ENCODE peak calls at places on chromosomes 7 and 10, in eight cellular contexts. One of them, this sample, is unnamed.

GRCh38 chr10:23630880-23631279 is 192.0 kb downstream of the OTUD1 start:
- DNase-seq in stimulated activated CD4-positive, alpha-beta T cell treated with anti-CD3 and anti-CD28 coated beads, Interleukin-1b, Interleukin-23, amount 100 ng/mL, for 4 hours: no peak
- DNase-seq in stimulated activated naive CD8-positive, alpha-beta T cell treated with anti-CD3 and anti-CD28 coated beads, Interleukin-15, Interleukin-2, amounts not matched to agents 100 U/mL and 50 U/mL, for 24 hours: no peak
- DNase-seq in activated CD4-positive, alpha-beta T cell treated with anti-CD3 and anti-CD28 coated beads for 24 hours: no peak
- DNase-seq in neural crest cell: no peak
- DNase-seq in NCI-H1694: no peak
- DNase-seq in vagina: no peak
- DNase-seq in gastrocnemius medialis: no peak
- DNase-seq in this sample: no peak

GRCh38 chr10:99346247-99346646 is 17.1 kb downstream of the CNNM1 start:
- DNase-seq in stimulated activated CD4-positive, alpha-beta T cell treated with anti-CD3 and anti-CD28 coated beads, Interleukin-1b, Interleukin-23, amount 100 ng/mL, for 4 hours: no peak
- DNase-seq in stimulated activated naive CD8-positive, alpha-beta T cell treated with anti-CD3 and anti-CD28 coated beads, Interleukin-15, Interleukin-2, amounts not matched to agents 100 U/mL and 50 U/mL, for 24 hours: no peak
- DNase-seq in activated CD4-positive, alpha-beta T cell treated with anti-CD3 and anti-CD28 coated beads for 24 hours: no peak
- DNase-seq in neural crest cell: no peak
- DNase-seq in NCI-H1694: peak
- DNase-seq in vagina: no peak
- DNase-seq in gastrocnemius medialis: no peak
- DNase-seq in this sample: no peak

GRCh38 chr7:113775401-113775800 is 143.4 kb downstream of the PPP1R3A start:
- DNase-seq in stimulated activated CD4-positive, alpha-beta T cell treated with anti-CD3 and anti-CD28 coated beads, Interleukin-1b, Interleukin-23, amount 100 ng/mL, for 4 hours: no peak
- DNase-seq in stimulated activated naive CD8-positive, alpha-beta T cell treated with anti-CD3 and anti-CD28 coated beads, Interleukin-15, Interleukin-2, amounts not matched to agents 100 U/mL and 50 U/mL, for 24 hours: no peak
- DNase-seq in activated CD4-positive, alpha-beta T cell treated with anti-CD3 and anti-CD28 coated beads for 24 hours: no peak
- DNase-seq in neural crest cell: no peak
- DNase-seq in NCI-H1694: no peak
- DNase-seq in vagina: no peak
- DNase-seq in gastrocnemius medialis: no peak
- DNase-seq in this sample: no peak

GRCh38 chr7:155300641-155301452 is 3.2 kb downstream of the INSIG1 start:
- DNase-seq in stimulated activated CD4-positive, alpha-beta T cell treated with anti-CD3 and anti-CD28 coated beads, Interleukin-1b, Interleukin-23, amount 100 ng/mL, for 4 hours: no peak
- DNase-seq in stimulated activated naive CD8-positive, alpha-beta T cell treated with anti-CD3 and anti-CD28 coated beads, Interleukin-15, Interleukin-2, amounts not matched to agents 100 U/mL and 50 U/mL, for 24 hours: no peak
- DNase-seq in activated CD4-positive, alpha-beta T cell treated with anti-CD3 and anti-CD28 coated beads for 24 hours: no peak
- DNase-seq in neural crest cell: no peak
- DNase-seq in NCI-H1694: no peak
- DNase-seq in vagina: peak
- DNase-seq in gastrocnemius medialis: no peak
- DNase-seq in this sample: no peak

GRCh38 chr10:14554843-14555205 is 219.9 kb downstream of the FAM107B start:
- DNase-seq in stimulated activated CD4-positive, alpha-beta T cell treated with anti-CD3 and anti-CD28 coated beads, Interleukin-1b, Interleukin-23, amount 100 ng/mL, for 4 hours: no peak
- DNase-seq in stimulated activated naive CD8-positive, alpha-beta T cell treated with anti-CD3 and anti-CD28 coated beads, Interleukin-15, Interleukin-2, amounts not matched to agents 100 U/mL and 50 U/mL, for 24 hours: no peak
- DNase-seq in activated CD4-positive, alpha-beta T cell treated with anti-CD3 and anti-CD28 coated beads for 24 hours: no peak
- DNase-seq in neural crest cell: no peak
- DNase-seq in NCI-H1694: no peak
- DNase-seq in vagina: no peak
- DNase-seq in gastrocnemius medialis: no peak
- DNase-seq in this sample: no peak

GRCh38 chr10:79259834-79260233 is 87.4 kb upstream of the PPIF start:
- DNase-seq in stimulated activated CD4-positive, alpha-beta T cell treated with anti-CD3 and anti-CD28 coated beads, Interleukin-1b, Interleukin-23, amount 100 ng/mL, for 4 hours: no peak
- DNase-seq in stimulated activated naive CD8-positive, alpha-beta T cell treated with anti-CD3 and anti-CD28 coated beads, Interleukin-15, Interleukin-2, amounts not matched to agents 100 U/mL and 50 U/mL, for 24 hours: no peak
- DNase-seq in activated CD4-positive, alpha-beta T cell treated with anti-CD3 and anti-CD28 coated beads for 24 hours: no peak
- DNase-seq in neural crest cell: no peak
- DNase-seq in NCI-H1694: no peak
- DNase-seq in vagina: no peak
- DNase-seq in gastrocnemius medialis: no peak
- DNase-seq in this sample: no peak

GRCh38 chr7:149662591-149663095 is 110.7 kb downstream of the ZNF467 start:
- DNase-seq in stimulated activated CD4-positive, alpha-beta T cell treated with anti-CD3 and anti-CD28 coated beads, Interleukin-1b, Interleukin-23, amount 100 ng/mL, for 4 hours: peak
- DNase-seq in stimulated activated naive CD8-positive, alpha-beta T cell treated with anti-CD3 and anti-CD28 coated beads, Interleukin-15, Interleukin-2, amounts not matched to agents 100 U/mL and 50 U/mL, for 24 hours: peak
- DNase-seq in activated CD4-positive, alpha-beta T cell treated with anti-CD3 and anti-CD28 coated beads for 24 hours: peak
- DNase-seq in neural crest cell: peak
- DNase-seq in NCI-H1694: peak
- DNase-seq in vagina: no peak
- DNase-seq in gastrocnemius medialis: peak
- DNase-seq in this sample: peak

GRCh38 chr10:6501931-6502330 is 78.1 kb downstream of the PRKCQ start:
- DNase-seq in stimulated activated CD4-positive, alpha-beta T cell treated with anti-CD3 and anti-CD28 coated beads, Interleukin-1b, Interleukin-23, amount 100 ng/mL, for 4 hours: no peak
- DNase-seq in stimulated activated naive CD8-positive, alpha-beta T cell treated with anti-CD3 and anti-CD28 coated beads, Interleukin-15, Interleukin-2, amounts not matched to agents 100 U/mL and 50 U/mL, for 24 hours: no peak
- DNase-seq in activated CD4-positive, alpha-beta T cell treated with anti-CD3 and anti-CD28 coated beads for 24 hours: no peak
- DNase-seq in neural crest cell: no peak
- DNase-seq in NCI-H1694: no peak
- DNase-seq in vagina: no peak
- DNase-seq in gastrocnemius medialis: no peak
- DNase-seq in this sample: no peak

GRCh38 chr7:149496642-149497391 is 792 bp downstream of the ZNF746 start:
- DNase-seq in stimulated activated CD4-positive, alpha-beta T cell treated with anti-CD3 and anti-CD28 coated beads, Interleukin-1b, Interleukin-23, amount 100 ng/mL, for 4 hours: peak
- DNase-seq in stimulated activated naive CD8-positive, alpha-beta T cell treated with anti-CD3 and anti-CD28 coated beads, Interleukin-15, Interleukin-2, amounts not matched to agents 100 U/mL and 50 U/mL, for 24 hours: peak
- DNase-seq in activated CD4-positive, alpha-beta T cell treated with anti-CD3 and anti-CD28 coated beads for 24 hours: peak
- DNase-seq in neural crest cell: no peak
- DNase-seq in NCI-H1694: no peak
- DNase-seq in vagina: no peak
- DNase-seq in gastrocnemius medialis: no peak
- DNase-seq in this sample: no peak

GRCh38 chr10:96505150-96506136 is 8.3 kb downstream of the TLL2 start:
- DNase-seq in stimulated activated CD4-positive, alpha-beta T cell treated with anti-CD3 and anti-CD28 coated beads, Interleukin-1b, Interleukin-23, amount 100 ng/mL, for 4 hours: no peak
- DNase-seq in stimulated activated naive CD8-positive, alpha-beta T cell treated with anti-CD3 and anti-CD28 coated beads, Interleukin-15, Interleukin-2, amounts not matched to agents 100 U/mL and 50 U/mL, for 24 hours: no peak
- DNase-seq in activated CD4-positive, alpha-beta T cell treated with anti-CD3 and anti-CD28 coated beads for 24 hours: no peak
- DNase-seq in neural crest cell: no peak
- DNase-seq in NCI-H1694: no peak
- DNase-seq in vagina: no peak
- DNase-seq in gastrocnemius medialis: no peak
- DNase-seq in this sample: no peak

GRCh38 chr7:50665403-50666123 is 100.4 kb upstream of the DDC start:
- DNase-seq in stimulated activated CD4-positive, alpha-beta T cell treated with anti-CD3 and anti-CD28 coated beads, Interleukin-1b, Interleukin-23, amount 100 ng/mL, for 4 hours: no peak
- DNase-seq in stimulated activated naive CD8-positive, alpha-beta T cell treated with anti-CD3 and anti-CD28 coated beads, Interleukin-15, Interleukin-2, amounts not matched to agents 100 U/mL and 50 U/mL, for 24 hours: no peak
- DNase-seq in activated CD4-positive, alpha-beta T cell treated with anti-CD3 and anti-CD28 coated beads for 24 hours: no peak
- DNase-seq in neural crest cell: no peak
- DNase-seq in NCI-H1694: no peak
- DNase-seq in vagina: no peak
- DNase-seq in gastrocnemius medialis: peak
- DNase-seq in this sample: no peak

GRCh38 chr10:5283305-5284158 is 81.2 kb upstream of the UCN3 start:
- DNase-seq in stimulated activated CD4-positive, alpha-beta T cell treated with anti-CD3 and anti-CD28 coated beads, Interleukin-1b, Interleukin-23, amount 100 ng/mL, for 4 hours: peak
- DNase-seq in stimulated activated naive CD8-positive, alpha-beta T cell treated with anti-CD3 and anti-CD28 coated beads, Interleukin-15, Interleukin-2, amounts not matched to agents 100 U/mL and 50 U/mL, for 24 hours: peak
- DNase-seq in activated CD4-positive, alpha-beta T cell treated with anti-CD3 and anti-CD28 coated beads for 24 hours: peak
- DNase-seq in neural crest cell: peak
- DNase-seq in NCI-H1694: peak
- DNase-seq in vagina: no peak
- DNase-seq in gastrocnemius medialis: peak
- DNase-seq in this sample: no peak

GRCh38 chr10:110947061-110947595 is 27.7 kb downstream of the SHOC2 start:
- DNase-seq in stimulated activated CD4-positive, alpha-beta T cell treated with anti-CD3 and anti-CD28 coated beads, Interleukin-1b, Interleukin-23, amount 100 ng/mL, for 4 hours: no peak
- DNase-seq in stimulated activated naive CD8-positive, alpha-beta T cell treated with anti-CD3 and anti-CD28 coated beads, Interleukin-15, Interleukin-2, amounts not matched to agents 100 U/mL and 50 U/mL, for 24 hours: no peak
- DNase-seq in activated CD4-positive, alpha-beta T cell treated with anti-CD3 and anti-CD28 coated beads for 24 hours: no peak
- DNase-seq in neural crest cell: no peak
- DNase-seq in NCI-H1694: no peak
- DNase-seq in vagina: no peak
- DNase-seq in gastrocnemius medialis: no peak
- DNase-seq in this sample: no peak

GRCh38 chr7:87223666-87224065 is 4.1 kb upstream of the TMEM243 start:
- DNase-seq in stimulated activated CD4-positive, alpha-beta T cell treated with anti-CD3 and anti-CD28 coated beads, Interleukin-1b, Interleukin-23, amount 100 ng/mL, for 4 hours: no peak
- DNase-seq in stimulated activated naive CD8-positive, alpha-beta T cell treated with anti-CD3 and anti-CD28 coated beads, Interleukin-15, Interleukin-2, amounts not matched to agents 100 U/mL and 50 U/mL, for 24 hours: no peak
- DNase-seq in activated CD4-positive, alpha-beta T cell treated with anti-CD3 and anti-CD28 coated beads for 24 hours: no peak
- DNase-seq in neural crest cell: no peak
- DNase-seq in NCI-H1694: no peak
- DNase-seq in vagina: no peak
- DNase-seq in gastrocnemius medialis: no peak
- DNase-seq in this sample: no peak

GRCh38 chr7:98733036-98733435 is 116.0 kb downstream of the NPTX2 start:
- DNase-seq in stimulated activated CD4-positive, alpha-beta T cell treated with anti-CD3 and anti-CD28 coated beads, Interleukin-1b, Interleukin-23, amount 100 ng/mL, for 4 hours: peak
- DNase-seq in stimulated activated naive CD8-positive, alpha-beta T cell treated with anti-CD3 and anti-CD28 coated beads, Interleukin-15, Interleukin-2, amounts not matched to agents 100 U/mL and 50 U/mL, for 24 hours: peak
- DNase-seq in activated CD4-positive, alpha-beta T cell treated with anti-CD3 and anti-CD28 coated beads for 24 hours: peak
- DNase-seq in neural crest cell: peak
- DNase-seq in NCI-H1694: peak
- DNase-seq in vagina: no peak
- DNase-seq in gastrocnemius medialis: no peak
- DNase-seq in this sample: peak

GRCh38 chr10:95513941-95514392 is 47.2 kb downstream of the SORBS1 start:
- DNase-seq in stimulated activated CD4-positive, alpha-beta T cell treated with anti-CD3 and anti-CD28 coated beads, Interleukin-1b, Interleukin-23, amount 100 ng/mL, for 4 hours: no peak
- DNase-seq in stimulated activated naive CD8-positive, alpha-beta T cell treated with anti-CD3 and anti-CD28 coated beads, Interleukin-15, Interleukin-2, amounts not matched to agents 100 U/mL and 50 U/mL, for 24 hours: peak
- DNase-seq in activated CD4-positive, alpha-beta T cell treated with anti-CD3 and anti-CD28 coated beads for 24 hours: no peak
- DNase-seq in neural crest cell: no peak
- DNase-seq in NCI-H1694: no peak
- DNase-seq in vagina: no peak
- DNase-seq in gastrocnemius medialis: peak
- DNase-seq in this sample: no peak

GRCh38 chr7:49776994-49777393 is 3.6 kb downstream of the VWC2 start:
- DNase-seq in stimulated activated CD4-positive, alpha-beta T cell treated with anti-CD3 and anti-CD28 coated beads, Interleukin-1b, Interleukin-23, amount 100 ng/mL, for 4 hours: no peak
- DNase-seq in stimulated activated naive CD8-positive, alpha-beta T cell treated with anti-CD3 and anti-CD28 coated beads, Interleukin-15, Interleukin-2, amounts not matched to agents 100 U/mL and 50 U/mL, for 24 hours: no peak
- DNase-seq in activated CD4-positive, alpha-beta T cell treated with anti-CD3 and anti-CD28 coated beads for 24 hours: no peak
- DNase-seq in neural crest cell: peak
- DNase-seq in NCI-H1694: no peak
- DNase-seq in vagina: no peak
- DNase-seq in gastrocnemius medialis: no peak
- DNase-seq in this sample: no peak

GRCh38 chr7:42650701-42651100 is 261.2 kb downstream of the C7orf25 start:
- DNase-seq in stimulated activated CD4-positive, alpha-beta T cell treated with anti-CD3 and anti-CD28 coated beads, Interleukin-1b, Interleukin-23, amount 100 ng/mL, for 4 hours: no peak
- DNase-seq in stimulated activated naive CD8-positive, alpha-beta T cell treated with anti-CD3 and anti-CD28 coated beads, Interleukin-15, Interleukin-2, amounts not matched to agents 100 U/mL and 50 U/mL, for 24 hours: no peak
- DNase-seq in activated CD4-positive, alpha-beta T cell treated with anti-CD3 and anti-CD28 coated beads for 24 hours: no peak
- DNase-seq in neural crest cell: no peak
- DNase-seq in NCI-H1694: no peak
- DNase-seq in vagina: no peak
- DNase-seq in gastrocnemius medialis: no peak
- DNase-seq in this sample: no peak

GRCh38 chr10:48383393-48383792 is 76.9 kb downstream of the MAPK8 start:
- DNase-seq in stimulated activated CD4-positive, alpha-beta T cell treated with anti-CD3 and anti-CD28 coated beads, Interleukin-1b, Interleukin-23, amount 100 ng/mL, for 4 hours: no peak
- DNase-seq in stimulated activated naive CD8-positive, alpha-beta T cell treated with anti-CD3 and anti-CD28 coated beads, Interleukin-15, Interleukin-2, amounts not matched to agents 100 U/mL and 50 U/mL, for 24 hours: no peak
- DNase-seq in activated CD4-positive, alpha-beta T cell treated with anti-CD3 and anti-CD28 coated beads for 24 hours: no peak
- DNase-seq in neural crest cell: no peak
- DNase-seq in NCI-H1694: no peak
- DNase-seq in vagina: no peak
- DNase-seq in gastrocnemius medialis: no peak
- DNase-seq in this sample: no peak

This sample was measured in CMK.